ENCODE peak calls at places on chromosomes 5 and 9, in four cellular contexts. One of them, this sample, is unnamed.

GRCh38 chr5:136799806-136800372 is 434.5 kb upstream of the TRPC7 start:
- DNase-seq in choroid plexus epithelial cell: no peak
- DNase-seq in astrocyte of the spinal cord: no peak
- DNase-seq in heart right ventricle: no peak
- DNase-seq in this sample: no peak

GRCh38 chr9:95268681-95269080 is 48.8 kb downstream of the FANCC start:
- DNase-seq in heart right ventricle: no peak
- DNase-seq in astrocyte of the spinal cord: peak
- DNase-seq in choroid plexus epithelial cell: peak
- DNase-seq in this sample: no peak

GRCh38 chr9:87337335-87338074 is 160.2 kb upstream of the DAPK1 start:
- DNase-seq in astrocyte of the spinal cord: peak
- DNase-seq in choroid plexus epithelial cell: peak
- DNase-seq in heart right ventricle: no peak
- DNase-seq in this sample: no peak

GRCh38 chr5:176790921-176791320 is 19.4 kb upstream of the UNC5A start:
- DNase-seq in choroid plexus epithelial cell: no peak
- DNase-seq in astrocyte of the spinal cord: no peak
- DNase-seq in heart right ventricle: no peak
- DNase-seq in this sample: no peak

GRCh38 chr5:23419115-23419514 is 88.3 kb upstream of the PRDM9 start:
- DNase-seq in choroid plexus epithelial cell: peak
- DNase-seq in astrocyte of the spinal cord: no peak
- DNase-seq in heart right ventricle: no peak
- DNase-seq in this sample: no peak

GRCh38 chr9:17018001-17018491 is 116.8 kb upstream of the CNTLN start:
- DNase-seq in heart right ventricle: peak
- DNase-seq in astrocyte of the spinal cord: peak
- DNase-seq in choroid plexus epithelial cell: peak
- DNase-seq in this sample: peak

GRCh38 chr9:135609366-135609955 is 29.9 kb downstream of the GLT6D1 start:
- DNase-seq in astrocyte of the spinal cord: no peak
- DNase-seq in heart right ventricle: no peak
- DNase-seq in choroid plexus epithelial cell: no peak
- DNase-seq in this sample: peak

GRCh38 chr5:143484604-143485003 is 81.1 kb upstream of the NR3C1 start:
- DNase-seq in choroid plexus epithelial cell: no peak
- DNase-seq in astrocyte of the spinal cord: no peak
- DNase-seq in heart right ventricle: no peak
- DNase-seq in this sample: no peak

GRCh38 chr5:123305751-123306150 is 117.5 kb downstream of the CEP120 start:
- DNase-seq in astrocyte of the spinal cord: no peak
- DNase-seq in choroid plexus epithelial cell: no peak
- DNase-seq in heart right ventricle: no peak
- DNase-seq in this sample: no peak

GRCh38 chr5:169121631-169122420 is 179.1 kb downstream of the SLIT3 start:
- DNase-seq in heart right ventricle: no peak
- DNase-seq in choroid plexus epithelial cell: no peak
- DNase-seq in astrocyte of the spinal cord: no peak
- DNase-seq in this sample: no peak

GRCh38 chr5:96896285-96896711 is 20.0 kb downstream of the ERAP2 start:
- DNase-seq in astrocyte of the spinal cord: no peak
- DNase-seq in heart right ventricle: no peak
- DNase-seq in choroid plexus epithelial cell: no peak
- DNase-seq in this sample: no peak
- H3K4me3 ChIP-seq in astrocyte of the spinal cord: no peak
- H3K4me3 ChIP-seq in heart right ventricle: no peak
- H3K4me3 ChIP-seq in choroid plexus epithelial cell: no peak
- H3K4me3 ChIP-seq in this sample: no peak

GRCh38 chr9:111298831-111299603 is 31.0 kb downstream of the OR2K2 start:
- DNase-seq in heart right ventricle: peak
- DNase-seq in astrocyte of the spinal cord: peak
- DNase-seq in choroid plexus epithelial cell: peak
- DNase-seq in this sample: no peak
- H3K4me3 ChIP-seq in heart right ventricle: peak
- H3K4me3 ChIP-seq in astrocyte of the spinal cord: no peak
- H3K4me3 ChIP-seq in choroid plexus epithelial cell: no peak
- H3K4me3 ChIP-seq in this sample: no peak

DNA sequence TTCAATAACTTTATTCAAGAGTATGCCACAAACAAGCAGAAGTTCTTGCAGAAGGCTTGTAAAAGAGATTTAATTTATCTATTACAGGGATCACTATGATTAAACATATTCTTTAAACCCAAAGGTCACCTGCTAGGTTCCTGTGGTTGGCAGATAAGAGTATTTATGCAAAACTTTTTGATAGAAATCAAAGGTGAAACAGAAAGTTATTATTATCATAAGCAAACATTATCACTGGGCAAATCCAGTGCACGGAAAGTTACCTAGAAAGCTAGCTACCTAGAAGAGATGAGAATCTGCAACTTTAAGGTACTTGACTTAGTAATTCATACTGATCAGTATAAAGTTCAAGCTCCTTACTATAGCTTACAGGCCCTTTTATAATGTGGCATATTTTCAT is 3.2 kb downstream of the STARD4 start:
- DNase-seq in heart right ventricle: no peak
- DNase-seq in choroid plexus epithelial cell: no peak
- DNase-seq in astrocyte of the spinal cord: no peak
- DNase-seq in this sample: no peak
- H3K4me3 ChIP-seq in heart right ventricle: no peak
- H3K4me3 ChIP-seq in choroid plexus epithelial cell: no peak
- H3K4me3 ChIP-seq in astrocyte of the spinal cord: no peak
- H3K4me3 ChIP-seq in this sample: no peak

GRCh38 chr5:172805736-172806255 is 28.3 kb upstream of the ERGIC1 start:
- DNase-seq in heart right ventricle: no peak
- DNase-seq in choroid plexus epithelial cell: no peak
- DNase-seq in astrocyte of the spinal cord: no peak
- DNase-seq in this sample: peak

GRCh38 chr5:172805018-172805683 is 28.9 kb upstream of the ERGIC1 start:
- DNase-seq in astrocyte of the spinal cord: no peak
- DNase-seq in choroid plexus epithelial cell: no peak
- DNase-seq in heart right ventricle: no peak
- DNase-seq in this sample: no peak

GRCh38 chr5:172809774-172810173 is 24.3 kb upstream of the ERGIC1 start:
- DNase-seq in astrocyte of the spinal cord: no peak
- DNase-seq in choroid plexus epithelial cell: no peak
- DNase-seq in heart right ventricle: no peak
- DNase-seq in this sample: no peak

GRCh38 chr5:172807766-172808311 is 26.2 kb upstream of the ERGIC1 start:
- DNase-seq in heart right ventricle: no peak
- DNase-seq in astrocyte of the spinal cord: no peak
- DNase-seq in choroid plexus epithelial cell: no peak
- DNase-seq in this sample: no peak

GRCh38 chr5:172806897-172807672 is 27.0 kb upstream of the ERGIC1 start:
- DNase-seq in astrocyte of the spinal cord: peak
- DNase-seq in heart right ventricle: peak
- DNase-seq in choroid plexus epithelial cell: peak
- DNase-seq in this sample: peak
- H3K4me3 ChIP-seq in astrocyte of the spinal cord: no peak
- H3K4me3 ChIP-seq in heart right ventricle: peak
- H3K4me3 ChIP-seq in choroid plexus epithelial cell: peak
- H3K4me3 ChIP-seq in this sample: peak

DNA sequence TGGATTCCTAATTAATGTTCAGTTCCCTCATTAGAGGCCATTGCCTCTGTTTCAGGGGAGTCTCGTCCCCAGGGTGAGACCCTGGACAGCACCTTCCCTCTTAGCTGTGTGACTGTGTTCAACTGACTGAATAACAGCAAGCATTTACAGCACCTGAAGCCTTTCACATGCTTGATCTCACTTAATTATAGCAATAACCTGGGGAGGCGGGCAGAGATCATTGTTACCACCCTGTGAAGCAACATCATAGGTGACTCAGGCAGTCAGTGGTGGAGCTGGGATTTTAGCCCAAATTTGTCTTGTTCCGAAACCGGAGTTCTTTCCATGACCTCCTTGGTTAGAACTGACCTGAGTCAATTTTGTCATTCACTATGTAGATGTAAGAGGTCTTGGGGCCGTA is 105.2 kb upstream of the RAD23B start:
- DNase-seq in choroid plexus epithelial cell: no peak
- DNase-seq in heart right ventricle: no peak
- DNase-seq in astrocyte of the spinal cord: no peak
- DNase-seq in this sample: no peak
- H3K4me3 ChIP-seq in choroid plexus epithelial cell: no peak
- H3K4me3 ChIP-seq in heart right ventricle: no peak
- H3K4me3 ChIP-seq in astrocyte of the spinal cord: no peak
- H3K4me3 ChIP-seq in this sample: no peak

GRCh38 chr9:136643596-136644342 is 18.9 kb upstream of the EGFL7 start:
- DNase-seq in heart right ventricle: peak
- DNase-seq in choroid plexus epithelial cell: no peak
- DNase-seq in astrocyte of the spinal cord: no peak
- DNase-seq in this sample: peak
- H3K4me3 ChIP-seq in heart right ventricle: peak
- H3K4me3 ChIP-seq in choroid plexus epithelial cell: no peak
- H3K4me3 ChIP-seq in astrocyte of the spinal cord: no peak
- H3K4me3 ChIP-seq in this sample: peak

DNA sequence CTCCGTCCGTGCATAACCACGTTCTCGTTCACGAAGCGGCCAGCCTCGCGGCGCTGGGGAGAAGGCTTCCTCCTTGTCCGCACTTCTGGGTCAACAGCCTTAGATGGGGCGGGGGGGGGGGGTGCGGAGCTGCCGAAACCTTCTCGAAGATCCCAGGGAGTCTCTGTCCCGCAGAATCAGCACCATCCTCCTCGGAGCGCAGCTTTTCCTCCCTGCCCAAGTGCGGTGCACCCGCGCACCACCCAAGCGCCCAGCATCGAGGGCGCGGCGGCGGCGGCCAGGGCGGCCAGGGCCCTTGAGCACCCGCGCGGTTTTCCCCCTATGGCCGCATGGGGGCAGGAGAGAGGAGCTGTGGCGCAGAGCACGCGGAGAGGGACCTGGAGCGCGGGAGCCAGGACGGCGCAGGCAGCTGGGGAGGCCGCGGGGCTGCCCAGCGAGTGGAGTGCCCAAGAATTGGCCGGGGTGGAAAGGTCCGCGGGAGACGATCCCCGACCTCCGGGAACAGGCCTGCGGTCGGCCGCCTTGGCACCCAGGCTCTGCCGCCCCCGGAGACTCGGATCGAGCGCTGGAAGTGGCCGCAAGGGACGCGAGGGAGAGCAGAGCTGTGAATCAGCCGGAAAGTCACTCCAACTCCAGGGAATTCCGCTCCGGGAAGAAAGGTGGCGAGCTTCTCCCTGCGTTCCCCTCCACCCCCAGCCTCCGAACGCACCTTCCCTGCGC is 43.1 kb downstream of the TMEM174 start:
- DNase-seq in heart right ventricle: peak
- DNase-seq in choroid plexus epithelial cell: peak
- DNase-seq in astrocyte of the spinal cord: peak
- DNase-seq in this sample: peak
- H3K4me3 ChIP-seq in heart right ventricle: peak
- H3K4me3 ChIP-seq in choroid plexus epithelial cell: peak
- H3K4me3 ChIP-seq in astrocyte of the spinal cord: peak
- H3K4me3 ChIP-seq in this sample: peak

GRCh38 chr9:136655244-136656225 is 7.2 kb upstream of the EGFL7 start:
- DNase-seq in heart right ventricle: peak
- DNase-seq in choroid plexus epithelial cell: no peak
- DNase-seq in astrocyte of the spinal cord: no peak
- DNase-seq in this sample: peak
- H3K4me3 ChIP-seq in heart right ventricle: peak
- H3K4me3 ChIP-seq in choroid plexus epithelial cell: peak
- H3K4me3 ChIP-seq in astrocyte of the spinal cord: no peak
- H3K4me3 ChIP-seq in this sample: peak

GRCh38 chr5:33305530-33305929 is 135.2 kb upstream of the TARS1 start:
- DNase-seq in heart right ventricle: no peak
- DNase-seq in astrocyte of the spinal cord: no peak
- DNase-seq in choroid plexus epithelial cell: no peak
- DNase-seq in this sample: no peak

GRCh38 chr5:33300209-33300742 is 140.5 kb upstream of the TARS1 start:
- DNase-seq in heart right ventricle: no peak
- DNase-seq in choroid plexus epithelial cell: no peak
- DNase-seq in astrocyte of the spinal cord: no peak
- DNase-seq in this sample: no peak

GRCh38 chr5:33297760-33298216 is 143.0 kb upstream of the TARS1 start:
- DNase-seq in heart right ventricle: no peak
- DNase-seq in choroid plexus epithelial cell: no peak
- DNase-seq in astrocyte of the spinal cord: no peak
- DNase-seq in this sample: no peak

GRCh38 chr5:33303696-33304095 is 137.1 kb upstream of the TARS1 start:
- DNase-seq in choroid plexus epithelial cell: no peak
- DNase-seq in heart right ventricle: no peak
- DNase-seq in astrocyte of the spinal cord: no peak
- DNase-seq in this sample: no peak

GRCh38 chr5:33299621-33300208 is 141.1 kb upstream of the TARS1 start:
- DNase-seq in astrocyte of the spinal cord: peak
- DNase-seq in choroid plexus epithelial cell: peak
- DNase-seq in heart right ventricle: no peak
- DNase-seq in this sample: no peak
- H3K4me3 ChIP-seq in astrocyte of the spinal cord: no peak
- H3K4me3 ChIP-seq in choroid plexus epithelial cell: no peak
- H3K4me3 ChIP-seq in heart right ventricle: no peak
- H3K4me3 ChIP-seq in this sample: no peak

DNA sequence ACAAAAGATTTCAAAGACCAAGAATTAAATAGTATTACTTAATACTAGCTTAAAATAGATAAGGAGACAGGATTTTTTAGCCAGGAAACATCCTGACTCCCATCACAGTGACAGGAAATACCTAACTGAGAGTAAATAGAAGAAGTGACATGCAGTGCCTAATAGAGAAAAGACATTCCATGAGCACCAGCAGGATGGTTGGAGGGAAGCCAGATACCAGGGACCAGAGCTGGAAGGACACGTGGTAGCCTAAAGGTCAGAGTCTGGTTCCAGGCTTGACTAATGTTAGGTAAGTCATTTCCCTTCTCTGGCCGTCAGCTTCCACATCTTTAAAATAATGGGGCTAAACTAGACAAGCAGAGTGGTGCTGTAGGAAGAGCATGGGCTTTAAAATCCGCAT is 41.6 kb downstream of the CDK5RAP2 start:
- DNase-seq in heart right ventricle: no peak
- DNase-seq in choroid plexus epithelial cell: peak
- DNase-seq in astrocyte of the spinal cord: peak
- DNase-seq in this sample: no peak
- H3K4me3 ChIP-seq in heart right ventricle: no peak
- H3K4me3 ChIP-seq in choroid plexus epithelial cell: no peak
- H3K4me3 ChIP-seq in astrocyte of the spinal cord: no peak
- H3K4me3 ChIP-seq in this sample: no peak

This sample was measured in upper lobe of left lung.